ENCODE peak calls at places on chromosomes 1 and 21, in nine cellular contexts. Y is stimulated activated CD8-positive, alpha-beta memory T cell treated with anti-CD3 and anti-CD28 coated beads, Interleukin-4, amount 100 ng/mL, for 24 hours; L is IMR-90; O is fibroblast of lung; Z is aorta; D is NCI-H187; H is fibroblast of villous mesenchyme; R is hypothalamus; G is heart right ventricle. N is an unnamed sample.

GRCh38 chr1:208820600-208821232 is 576.5 kb upstream of the PLXNA2 start:
- DNase-seq in L (no peak), H (no peak), G (no peak), Z (no peak), D (no peak), R (no peak), Y (no peak), O (no peak), N (no peak)

GRCh38 chr1:228314658-228315483 is 91.8 kb downstream of the TRIM11 start:
- DNase-seq in R (no peak), Y (no peak), D (no peak), H (no peak), G (peak), Z (peak), O (peak), L (no peak), N (peak)

GRCh38 chr1:62693123-62693522 is 4.9 kb upstream of the DOCK7 start:
- DNase-seq in L (no peak), G (no peak), O (no peak), Y (no peak), D (no peak), H (no peak), Z (no peak), R (no peak), N (no peak)

GRCh38 chr1:165773324-165773965 is 4.8 kb upstream of the TMCO1 start:
- DNase-seq in Y (no peak), O (peak), D (no peak), L (peak), H (peak), Z (no peak), R (no peak), G (no peak), N (no peak)

GRCh38 chr1:1246230-1246600 is 307 bp downstream of the C1QTNF12 start:
- DNase-seq in D (no peak), G (no peak), H (no peak), R (no peak), O (no peak), L (no peak), Z (no peak), Y (no peak), N (peak)

GRCh38 chr1:210236386-210236839 is 3.8 kb downstream of the SERTAD4 start:
- DNase-seq in R (no peak), H (peak), Y (no peak), G (no peak), Z (no peak), O (peak), L (peak), D (no peak), N (no peak)

GRCh38 chr1:114558548-114558947 is 22.9 kb downstream of the BCAS2 start:
- DNase-seq in R (no peak), G (no peak), L (no peak), O (no peak), H (peak), Y (no peak), D (no peak), Z (no peak), N (no peak)

GRCh38 chr21:36700295-36700960 is 1.5 kb downstream of the SIM2 start:
- DNase-seq in O (no peak), Y (no peak), H (no peak), L (no peak), D (no peak), R (no peak), G (no peak), Z (peak), N (no peak)

GRCh38 chr21:31893841-31894240 is 21.0 kb downstream of the HUNK start:
- DNase-seq in R (no peak), O (peak), L (no peak), Z (no peak), D (no peak), H (no peak), G (no peak), Y (no peak), N (no peak)

GRCh38 chr1:170471310-170471839 is 60.6 kb upstream of the GORAB start:
- DNase-seq in Y (no peak), O (peak), D (no peak), H (peak), G (no peak), Z (no peak), R (no peak), L (peak), N (no peak)

GRCh38 chr1:163084330-163084729 is 15.2 kb downstream of the RGS4 start:
- DNase-seq in H (peak), D (no peak), G (no peak), Y (no peak), R (no peak), O (peak), L (peak), Z (no peak), N (no peak)

GRCh38 chr1:154170547-154171221 is 15.8 kb upstream of the NUP210L start:
- DNase-seq in H (no peak), L (no peak), D (no peak), O (no peak), Z (no peak), R (no peak), G (no peak), Y (peak), N (no peak)

GRCh38 chr1:107829083-107829771 is 135.8 kb downstream of the VAV3 start:
- DNase-seq in H (no peak), R (no peak), O (peak), Y (no peak), D (no peak), L (no peak), Z (no peak), G (no peak), N (no peak)

GRCh38 chr1:204600203-204600602 is 84.0 kb downstream of the MDM4 start:
- DNase-seq in G (no peak), Y (no peak), R (no peak), H (no peak), Z (no peak), D (no peak), L (no peak), O (no peak), N (no peak)

GRCh38 chr1:200925821-200926220 is 31.1 kb downstream of the INAVA start:
- DNase-seq in R (no peak), Y (no peak), L (peak), Z (no peak), H (no peak), O (peak), D (no peak), G (no peak), N (no peak)

GRCh38 chr1:29621826-29622435 is 385.6 kb downstream of the PTPRU start:
- DNase-seq in L (no peak), D (peak), Y (no peak), R (no peak), H (no peak), O (peak), G (no peak), Z (no peak), N (no peak)

GRCh38 chr1:217053666-217054065 is 330.4 kb upstream of the ESRRG start:
- DNase-seq in D (no peak), Z (no peak), O (no peak), R (no peak), G (no peak), Y (no peak), L (no peak), H (no peak), N (no peak)

GRCh38 chr1:225668222-225668621 is 15.3 kb upstream of the ENAH start:
- DNase-seq in Z (no peak), Y (no peak), G (no peak), L (no peak), R (no peak), H (no peak), D (no peak), O (no peak), N (no peak)

GRCh38 chr1:209761021-209761635 is 5.3 kb downstream of the TRAF3IP3 start:
- DNase-seq in Z (no peak), Y (no peak), O (no peak), H (no peak), L (no peak), D (no peak), R (no peak), G (no peak), N (no peak)

GRCh38 chr1:25617626-25618432 is 1.2 kb downstream of the MAN1C1 start:
- DNase-seq in L (no peak), G (peak), O (no peak), D (no peak), Y (no peak), R (no peak), Z (peak), H (no peak), N (peak)

GRCh38 chr1:62318756-62319544 is at the start of gene KANK4:
- DNase-seq in G (no peak), D (no peak), L (no peak), O (no peak), H (no peak), Y (no peak), R (no peak), Z (no peak), N (peak)

GRCh38 chr1:192808588-192809285 is at the start of gene RGS2:
- DNase-seq in G (peak), D (peak), H (peak), Z (peak), Y (peak), L (peak), O (peak), R (peak), N (peak)

GRCh38 chr1:209710098-209710497 is 5.5 kb downstream of the HSD11B1 start:
- DNase-seq in D (no peak), G (no peak), L (no peak), R (no peak), Z (no peak), Y (no peak), O (no peak), H (no peak), N (no peak)

GRCh38 chr1:178566187-178566586 is 53.3 kb downstream of the TEX35 start:
- DNase-seq in Z (no peak), D (no peak), O (peak), R (no peak), L (peak), G (no peak), Y (no peak), H (no peak), N (no peak)

GRCh38 chr1:94025383-94026340 is 95.3 kb downstream of the ABCA4 start:
- DNase-seq in D (peak), L (peak), H (peak), G (peak), O (peak), Z (no peak), Y (no peak), R (no peak), N (no peak)

GRCh38 chr1:5744911-5745431 is 247.3 kb downstream of the NPHP4 start:
- DNase-seq in D (no peak), L (no peak), Y (no peak), O (no peak), R (no peak), G (no peak), Z (peak), H (no peak), N (peak)

N was measured in right lobe of liver.